ENCODE peak calls at places on chromosome 6, in eight cellular contexts. J is occipital lobe; C is stimulated activated effector memory CD8-positive, alpha-beta T cell treated with anti-CD3 and anti-CD28 coated beads, Interleukin-12 subunit alpha, Interleukin-12 subunit beta, amount 100 ng/mL, for 72 hours; D is progenitor cell of endocrine pancreas; P is anterior cingulate cortex; S is AG04450; W is H7; M is foreskin fibroblast. Q is an unnamed sample.

GRCh38 chr6:105384004-105384403 is 18.9 kb downstream of the PREP start:
- DNase-seq in J (no peak), C (no peak), D (no peak), P (no peak), S (no peak), W (no peak), M (no peak), Q (no peak)

GRCh38 chr6:138769102-138769676 is 4.4 kb upstream of the CCDC28A start:
- DNase-seq in J (no peak), C (no peak), D (no peak), P (no peak), S (no peak), W (no peak), M (peak; percentile 11), Q (no peak)

GRCh38 chr6:88494401-88495140 is 328.4 kb upstream of the CNR1 start:
- DNase-seq in J (no peak), C (no peak), D (no peak), P (no peak), S (no peak), W (no peak), M (no peak), Q (no peak)

GRCh38 chr6:51753635-51754034 is 333.8 kb downstream of the PKHD1 start:
- DNase-seq in J (no peak), C (no peak), D (peak; percentile 16), P (no peak), S (no peak), W (peak; percentile 6), M (no peak), Q (no peak)

GRCh38 chr6:45928721-45929305 is 86.8 kb downstream of the CLIC5 start:
- DNase-seq in J (no peak), C (no peak), D (no peak), P (no peak), S (no peak), W (peak; percentile 20), M (no peak), Q (no peak)

GRCh38 chr6:40520108-40520507 is 67.1 kb downstream of the LRFN2 start:
- DNase-seq in J (no peak), C (no peak), D (no peak), P (no peak), S (no peak), W (no peak), M (no peak), Q (no peak)

GRCh38 chr6:107185570-107185969 is 70.3 kb upstream of the BEND3 start:
- DNase-seq in J (peak; percentile 18), C (no peak), D (no peak), P (no peak), S (no peak), W (peak; percentile 50), M (peak; percentile 10), Q (no peak)

GRCh38 chr6:71345505-71345904 is 56.9 kb downstream of the OGFRL1 start:
- DNase-seq in J (no peak), C (no peak), D (no peak), P (no peak), S (no peak), W (no peak), M (no peak), Q (no peak)

GRCh38 chr6:39294899-39295298 is 19.3 kb downstream of the KCNK17 start:
- DNase-seq in J (no peak), C (no peak), D (no peak), P (no peak), S (no peak), W (no peak), M (no peak), Q (no peak)

GRCh38 chr6:26322645-26323482 is 42.1 kb upstream of the BTN3A2 start:
- DNase-seq in J (no peak), C (peak; percentile 73), D (no peak), P (peak; percentile 24), S (no peak), W (peak; percentile 53), M (peak; percentile 93), Q (peak; percentile 4)